ENCODE peak calls at places on chromosomes 5 and 9, in six cellular contexts. P is GM23248; G is CD8-positive, alpha-beta T cell; K is small intestine; B is CD4-positive, CD25-positive, alpha-beta regulatory T cell; V is thyroid gland. T is an unnamed sample. For H3K36me3 and H3K4me1, the result is how much of the 10 kb centered on the place peaks cover.

GRCh38 chr5:74648835-74649286 is 8.3 kb upstream of the ENC1 start:
- DNase-seq in V (peak), P (peak), G (peak), K (peak), B (peak), T (no peak)

GRCh38 chr9:120882935-120883607 is 6.1 kb upstream of the PHF19 start:
- DNase-seq in V (no peak), B (no peak), K (no peak), P (no peak), G (no peak), T (no peak)

GRCh38 chr5:75656311-75657003 is 45.2 kb downstream of the ANKDD1B start:
- DNase-seq in K (no peak), B (no peak), G (no peak), P (peak), V (peak), T (no peak)

GRCh38 chr5:44389410-44389879 is at the start of gene FGF10:
- DNase-seq in P (peak), V (peak), B (no peak), K (no peak), G (no peak), T (peak)

GRCh38 chr9:101472891-101473290 is 37.3 kb upstream of the ALDOB start:
- DNase-seq in K (no peak), B (no peak), P (no peak), G (no peak), V (no peak), T (no peak)

GRCh38 chr5:128681764-128682664 is 144.0 kb upstream of the FBN2 start:
- DNase-seq in P (peak), B (no peak), G (no peak), K (no peak), V (no peak), T (no peak)

GRCh38 chr5:123976393-123977029 is 464.5 kb downstream of the CSNK1G3 start:
- DNase-seq in K (no peak), G (no peak), B (no peak), V (no peak), P (no peak), T (no peak)

GRCh38 chr5:170585278-170585677 is 81.5 kb downstream of the KCNIP1 start:
- DNase-seq in K (no peak), G (no peak), V (no peak), P (no peak), B (no peak), T (no peak)

GRCh38 chr5:119031047-119031886 is 39.6 kb upstream of the DMXL1 start:
- DNase-seq in B (peak), V (no peak), G (no peak), K (no peak), P (no peak), T (no peak)

GRCh38 chr9:114282926-114283325 is 40.0 kb upstream of the ORM1 start:
- DNase-seq in P (peak), K (peak), B (peak), V (no peak), G (no peak), T (no peak)

GRCh38 chr9:87957839-87958238 is 16.5 kb downstream of the CDK20 start:
- DNase-seq in G (no peak), P (no peak), K (no peak), B (no peak), V (no peak), T (no peak)

GRCh38 chr9:98255064-98255577 is 328 bp downstream of the TBC1D2 start:
- DNase-seq in G (no peak), B (no peak), V (no peak), P (peak), K (no peak), T (no peak)

GRCh38 chr5:154947778-154948177 is 6.9 kb downstream of the MRPL22 start:
- DNase-seq in G (no peak), P (no peak), V (no peak), B (no peak), K (no peak), T (no peak)

GRCh38 chr5:140042551-140043507 is at the start of gene NRG2:
- DNase-seq in V (peak), K (peak), G (peak), B (peak), P (peak), T (peak)

DNA sequence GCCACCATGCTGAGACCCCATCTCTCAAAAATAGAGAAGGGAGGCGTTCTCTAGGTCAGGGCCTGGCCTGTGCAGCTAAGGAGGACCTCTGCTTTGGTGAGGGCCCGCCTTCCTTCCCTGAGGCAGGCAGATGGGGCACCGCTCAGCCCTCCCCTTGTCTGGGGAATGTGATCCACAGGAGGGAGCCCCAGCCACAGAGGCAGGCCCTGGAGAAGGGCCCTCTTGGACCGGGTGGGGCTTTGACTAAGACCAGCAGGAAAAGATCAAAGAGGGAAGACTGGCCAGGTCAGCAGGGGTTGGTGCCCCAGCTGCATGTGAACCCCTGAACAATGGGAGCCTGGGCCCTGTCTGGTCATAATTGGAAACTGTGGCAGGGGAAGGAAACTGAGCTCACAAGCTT is 21.9 kb downstream of the PTPA start:
- DNase-seq in K (no peak), B (no peak), G (no peak), P (no peak), V (no peak), T (no peak)
- H3K36me3 ChIP-seq in K (under half), B (under half), G (under half), P (under half), V (under half), T (under half)

DNA sequence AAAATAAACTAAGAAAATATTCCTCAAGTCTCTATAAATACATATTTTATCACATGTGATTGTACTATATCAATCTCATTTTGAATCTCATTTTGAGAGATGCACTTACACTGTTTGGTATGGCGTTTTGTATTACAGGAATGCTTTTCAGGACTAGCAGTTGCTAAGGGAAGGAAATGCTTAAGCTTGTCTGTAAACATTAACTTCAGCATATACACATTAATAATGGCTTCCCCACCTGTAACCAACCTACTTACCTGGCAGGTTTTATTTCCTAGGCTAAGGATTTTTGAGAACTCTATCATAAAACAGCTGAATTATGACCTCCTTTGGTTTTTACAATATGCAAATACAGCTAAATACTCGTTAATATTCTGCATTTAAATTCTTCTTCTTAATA is 141.0 kb upstream of the GRHPR start:
- DNase-seq in P (no peak), B (no peak), G (no peak), K (no peak), V (no peak), T (no peak)
- H3K4me1 ChIP-seq in P (under half), B (under half), G (under half), K (under half), V (under half), T (under half)

GRCh38 chr5:143315929-143316328 is 87.6 kb downstream of the NR3C1 start:
- DNase-seq in B (no peak), P (peak), G (no peak), V (no peak), K (no peak), T (no peak)

GRCh38 chr5:143316337-143316736 is 87.1 kb downstream of the NR3C1 start:
- DNase-seq in V (no peak), K (no peak), B (no peak), G (no peak), P (no peak), T (no peak)

GRCh38 chr5:143318270-143318669 is 85.2 kb downstream of the NR3C1 start:
- DNase-seq in V (no peak), K (no peak), P (peak), G (no peak), B (no peak), T (no peak)

GRCh38 chr5:143318833-143319232 is 84.7 kb downstream of the NR3C1 start:
- DNase-seq in K (no peak), P (peak), V (no peak), G (no peak), B (no peak), T (no peak)

GRCh38 chr5:143316844-143317631 is 86.4 kb downstream of the NR3C1 start:
- DNase-seq in K (no peak), P (peak), V (no peak), B (no peak), G (no peak), T (peak)
- H3K36me3 ChIP-seq in K (under half), P (under half), V (under half), B (under half), G (under half), T (under half)

GRCh38 chr9:699396-699795 is 142.1 kb upstream of the DMRT1 start:
- DNase-seq in B (no peak), V (no peak), P (no peak), G (no peak), K (no peak), T (no peak)

GRCh38 chr9:696332-697090 is 145.0 kb upstream of the DMRT1 start:
- DNase-seq in P (peak), G (no peak), K (no peak), B (no peak), V (peak), T (peak)

GRCh38 chr9:698937-699336 is 142.6 kb upstream of the DMRT1 start:
- DNase-seq in K (no peak), V (no peak), P (no peak), G (no peak), B (no peak), T (no peak)

GRCh38 chr9:700365-701282 is 140.9 kb upstream of the DMRT1 start:
- DNase-seq in P (peak), K (peak), V (no peak), B (no peak), G (no peak), T (no peak)

GRCh38 chr9:698276-698675 is 143.2 kb upstream of the DMRT1 start:
- DNase-seq in P (peak), G (no peak), B (no peak), V (no peak), K (no peak), T (no peak)
- H3K4me1 ChIP-seq in P (half or more), G (under half), B (under half), V (half or more), K (under half), T (under half)

GRCh38 chr5:143427122-143427735 is 23.7 kb upstream of the NR3C1 start:
- DNase-seq in P (no peak), V (no peak), B (no peak), K (no peak), G (no peak), T (no peak)

GRCh38 chr5:143428738-143429420 is 25.4 kb upstream of the NR3C1 start:
- DNase-seq in P (no peak), K (no peak), G (no peak), V (no peak), B (no peak), T (no peak)

GRCh38 chr5:143428155-143428554 is 24.7 kb upstream of the NR3C1 start:
- DNase-seq in B (no peak), V (no peak), K (no peak), G (no peak), P (no peak), T (no peak)

GRCh38 chr5:143426437-143426991 is 23.0 kb upstream of the NR3C1 start:
- DNase-seq in B (no peak), P (no peak), K (no peak), G (no peak), V (no peak), T (no peak)

DNA sequence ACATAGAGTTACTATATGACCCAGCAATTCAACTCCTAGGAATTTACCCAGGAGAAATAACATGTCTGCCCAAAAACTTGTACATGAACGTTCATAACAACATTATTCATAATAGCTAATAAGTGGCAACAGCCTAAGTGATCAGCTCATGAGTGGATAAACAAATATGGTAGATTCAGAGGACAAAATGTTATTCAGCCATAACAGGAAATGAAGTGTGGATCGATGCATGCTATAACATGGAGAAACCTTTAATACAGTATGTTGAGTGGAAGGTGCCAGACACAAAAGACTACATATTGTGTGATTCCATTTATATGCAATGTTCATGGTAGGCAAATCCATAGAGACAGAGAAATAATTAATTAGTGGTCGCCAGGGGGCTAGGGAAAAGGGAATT is 22.3 kb upstream of the NR3C1 start:
- DNase-seq in V (no peak), P (no peak), B (no peak), K (no peak), G (no peak), T (no peak)
- H3K36me3 ChIP-seq in V (under half), P (under half), B (under half), K (under half), G (under half), T (under half)

DNA sequence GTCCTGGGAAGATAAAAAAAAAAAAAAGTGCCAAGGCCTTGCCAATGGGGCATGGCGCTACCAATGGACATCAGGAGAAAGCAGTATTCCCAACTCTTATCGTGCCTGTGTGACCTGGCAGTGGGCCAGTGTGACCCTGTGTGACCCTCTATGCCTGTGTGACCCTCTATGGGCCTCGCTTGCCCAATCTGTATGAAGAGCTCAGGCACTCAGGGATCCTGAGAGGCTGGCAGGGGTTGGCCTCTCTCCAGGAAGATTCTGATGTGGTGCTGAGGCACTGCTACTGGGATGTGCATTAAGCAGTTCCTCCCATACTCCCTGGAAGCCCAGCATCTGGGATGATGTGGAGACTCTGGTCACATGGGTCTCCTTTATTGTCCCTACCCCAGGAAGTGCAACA is 179.2 kb downstream of the MACROH2A1 start:
- DNase-seq in G (peak), B (no peak), K (no peak), P (no peak), V (no peak), T (no peak)
- H3K4me1 ChIP-seq in G (under half), B (under half), K (under half), P (under half), V (under half), T (under half)

T was measured in heart right ventricle.